ENCODE peak calls at places on chromosomes 13 and 19, in six cellular contexts. One of them, this sample, is unnamed. For H3K9me3, the result is how much of the 10 kb centered on the place peaks cover.

GRCh38 chr19:52889931-52890330 is 7.5 kb downstream of the ZNF320 start:
- DNase-seq in breast epithelium: no peak
- DNase-seq in GM23248: no peak
- DNase-seq in PC-9: no peak
- DNase-seq in body of pancreas: no peak
- DNase-seq in spleen: no peak
- DNase-seq in this sample: no peak

GRCh38 chr13:45298206-45298505 is 42.8 kb downstream of the TPT1 start:
- DNase-seq in GM23248: no peak
- DNase-seq in spleen: no peak
- DNase-seq in PC-9: no peak
- DNase-seq in body of pancreas: no peak
- DNase-seq in breast epithelium: no peak
- DNase-seq in this sample: no peak

GRCh38 chr19:39407644-39408391 is 1.2 kb downstream of the ZFP36 start:
- DNase-seq in PC-9: peak
- DNase-seq in spleen: peak
- DNase-seq in breast epithelium: peak
- DNase-seq in GM23248: peak
- DNase-seq in body of pancreas: peak
- DNase-seq in this sample: no peak

GRCh38 chr13:60755380-60756163 is 358.6 kb downstream of the TDRD3 start:
- DNase-seq in PC-9: peak
- DNase-seq in body of pancreas: no peak
- DNase-seq in spleen: no peak
- DNase-seq in breast epithelium: no peak
- DNase-seq in GM23248: no peak
- DNase-seq in this sample: no peak

GRCh38 chr13:77616027-77616426 is 80.5 kb downstream of the SCEL start:
- DNase-seq in body of pancreas: no peak
- DNase-seq in breast epithelium: no peak
- DNase-seq in GM23248: no peak
- DNase-seq in PC-9: no peak
- DNase-seq in spleen: no peak
- DNase-seq in this sample: no peak

GRCh38 chr19:35268546-35269424 is at the start of gene USF2:
- DNase-seq in breast epithelium: no peak
- DNase-seq in PC-9: peak
- DNase-seq in GM23248: peak
- DNase-seq in body of pancreas: peak
- DNase-seq in spleen: peak
- DNase-seq in this sample: peak

GRCh38 chr13:113906566-113906965 is 42.7 kb upstream of the GAS6 start:
- DNase-seq in PC-9: no peak
- DNase-seq in spleen: peak
- DNase-seq in GM23248: peak
- DNase-seq in body of pancreas: no peak
- DNase-seq in breast epithelium: peak
- DNase-seq in this sample: no peak

GRCh38 chr13:108083056-108083455 is 132.3 kb downstream of the LIG4 start:
- DNase-seq in GM23248: no peak
- DNase-seq in breast epithelium: no peak
- DNase-seq in PC-9: no peak
- DNase-seq in spleen: no peak
- DNase-seq in body of pancreas: no peak
- DNase-seq in this sample: peak

GRCh38 chr19:13098291-13099072 is 4.2 kb downstream of the LYL1 start:
- DNase-seq in breast epithelium: no peak
- DNase-seq in body of pancreas: no peak
- DNase-seq in spleen: peak
- DNase-seq in GM23248: peak
- DNase-seq in PC-9: peak
- DNase-seq in this sample: no peak

GRCh38 chr13:46313441-46314257 is 73.4 kb downstream of the RUBCNL start:
- DNase-seq in PC-9: no peak
- DNase-seq in breast epithelium: no peak
- DNase-seq in GM23248: no peak
- DNase-seq in spleen: no peak
- DNase-seq in body of pancreas: no peak
- DNase-seq in this sample: no peak

GRCh38 chr13:46317120-46317519 is 69.9 kb downstream of the RUBCNL start:
- DNase-seq in breast epithelium: no peak
- DNase-seq in GM23248: peak
- DNase-seq in body of pancreas: no peak
- DNase-seq in spleen: no peak
- DNase-seq in PC-9: no peak
- DNase-seq in this sample: no peak

GRCh38 chr13:46315491-46316075 is 71.5 kb downstream of the RUBCNL start:
- DNase-seq in body of pancreas: no peak
- DNase-seq in breast epithelium: no peak
- DNase-seq in GM23248: no peak
- DNase-seq in spleen: no peak
- DNase-seq in PC-9: no peak
- DNase-seq in this sample: no peak

GRCh38 chr13:46315036-46315435 is 72.0 kb downstream of the RUBCNL start:
- DNase-seq in GM23248: no peak
- DNase-seq in spleen: no peak
- DNase-seq in body of pancreas: no peak
- DNase-seq in PC-9: no peak
- DNase-seq in breast epithelium: no peak
- DNase-seq in this sample: no peak

DNA sequence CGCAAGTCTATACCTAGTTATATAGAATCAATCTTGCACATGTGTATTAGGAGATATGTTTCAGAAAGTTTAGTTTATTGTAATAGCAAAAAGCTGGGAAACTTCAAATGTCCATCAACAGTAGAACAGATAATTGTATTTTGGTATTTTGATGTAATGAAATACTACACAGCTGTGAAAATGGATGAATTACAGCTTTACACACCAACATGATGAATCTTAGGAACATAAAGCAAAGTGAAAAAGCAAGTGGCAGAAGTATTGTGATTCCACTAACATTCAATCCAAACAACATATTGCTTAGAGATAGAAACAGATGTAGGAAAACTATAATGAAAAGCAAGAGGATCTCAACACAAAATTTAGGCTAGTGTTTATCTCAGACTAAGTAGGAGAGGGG is 72.5 kb downstream of the RUBCNL start:
- DNase-seq in spleen: no peak
- DNase-seq in breast epithelium: no peak
- DNase-seq in PC-9: no peak
- DNase-seq in body of pancreas: no peak
- DNase-seq in GM23248: no peak
- DNase-seq in this sample: no peak
- H3K27ac ChIP-seq in spleen: no peak
- H3K27ac ChIP-seq in breast epithelium: no peak
- H3K27ac ChIP-seq in PC-9: no peak
- H3K27ac ChIP-seq in body of pancreas: no peak
- H3K27ac ChIP-seq in GM23248: no peak
- H3K27ac ChIP-seq in this sample: no peak

DNA sequence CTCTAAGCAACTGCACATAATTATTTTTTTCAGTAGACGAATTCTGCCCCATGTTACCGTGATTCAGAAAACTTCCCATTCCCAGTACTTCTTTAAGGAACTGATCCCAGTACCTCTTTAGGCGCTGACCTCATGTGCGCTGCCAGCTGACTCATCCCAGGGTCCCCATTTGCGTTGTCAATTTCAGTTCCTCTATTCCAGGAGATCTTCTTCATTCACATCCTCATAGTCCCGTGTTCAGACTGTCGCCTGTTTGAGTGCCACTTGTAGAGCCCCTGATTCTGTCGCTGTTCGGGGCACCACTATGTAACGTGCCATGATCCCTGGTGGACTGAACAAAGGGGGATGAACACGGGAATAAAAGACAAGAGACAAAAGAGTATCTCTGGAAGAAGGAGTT is 16.4 kb downstream of the FPR3 start:
- DNase-seq in spleen: no peak
- DNase-seq in PC-9: no peak
- DNase-seq in breast epithelium: no peak
- DNase-seq in body of pancreas: no peak
- DNase-seq in GM23248: no peak
- DNase-seq in this sample: no peak
- H3K9me3 ChIP-seq in spleen: under half
- H3K9me3 ChIP-seq in PC-9: under half
- H3K9me3 ChIP-seq in breast epithelium: under half
- H3K9me3 ChIP-seq in body of pancreas: under half
- H3K9me3 ChIP-seq in GM23248: under half
- H3K9me3 ChIP-seq in this sample: under half

DNA sequence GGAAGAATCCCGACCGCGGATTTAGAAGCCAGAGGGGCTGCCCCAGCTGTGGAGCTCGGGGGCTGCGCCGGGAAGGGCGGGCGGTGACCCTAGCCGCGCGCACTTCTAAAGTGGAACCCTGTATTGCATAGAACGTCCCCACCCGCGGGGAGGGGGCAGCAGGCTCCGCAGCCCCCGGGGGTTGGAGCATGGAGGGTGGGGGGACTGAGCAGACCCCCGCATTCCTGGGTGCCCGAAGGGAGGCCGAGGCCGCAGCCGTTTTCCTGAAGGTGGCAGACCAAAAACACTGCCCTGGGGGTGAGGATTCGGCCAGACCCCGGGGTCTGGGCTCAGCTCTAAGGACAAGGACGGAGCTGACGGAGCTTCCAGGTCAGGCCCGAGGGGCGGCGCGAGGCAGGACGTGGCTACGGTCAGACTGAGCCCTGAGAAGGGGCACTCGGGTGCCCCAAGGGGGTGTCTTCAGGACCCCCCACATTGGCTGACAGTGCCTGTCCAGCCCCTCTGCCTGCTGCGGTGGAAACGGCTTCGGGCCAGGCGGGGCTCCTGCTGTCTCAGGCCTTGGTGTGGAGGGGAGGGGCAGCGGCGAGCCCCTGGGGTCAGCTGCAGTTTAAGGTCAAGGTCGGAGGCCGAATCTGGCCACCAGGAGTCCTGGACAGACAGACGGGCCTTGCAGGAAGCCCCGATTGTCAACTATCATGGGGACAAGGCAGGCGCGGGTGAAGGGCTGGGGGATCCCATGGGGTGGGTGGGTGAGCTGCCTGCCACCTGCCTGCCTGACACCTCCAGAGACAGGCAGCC is 12.6 kb downstream of the MKNK2 start:
- DNase-seq in spleen: peak
- DNase-seq in PC-9: no peak
- DNase-seq in GM23248: no peak
- DNase-seq in body of pancreas: no peak
- DNase-seq in breast epithelium: no peak
- DNase-seq in this sample: no peak
- H3K27ac ChIP-seq in spleen: peak
- H3K27ac ChIP-seq in PC-9: no peak
- H3K27ac ChIP-seq in GM23248: no peak
- H3K27ac ChIP-seq in body of pancreas: no peak
- H3K27ac ChIP-seq in breast epithelium: peak
- H3K27ac ChIP-seq in this sample: no peak

GRCh38 chr19:54851353-54851752 is 1.1 kb downstream of the KIR3DL2 start:
- DNase-seq in breast epithelium: no peak
- DNase-seq in spleen: no peak
- DNase-seq in GM23248: no peak
- DNase-seq in body of pancreas: no peak
- DNase-seq in PC-9: no peak
- DNase-seq in this sample: no peak
- H3K9me3 ChIP-seq in breast epithelium: under half
- H3K9me3 ChIP-seq in spleen: under half
- H3K9me3 ChIP-seq in GM23248: under half
- H3K9me3 ChIP-seq in body of pancreas: under half
- H3K9me3 ChIP-seq in PC-9: under half
- H3K9me3 ChIP-seq in this sample: under half

GRCh38 chr13:110447058-110447511 is 114.4 kb downstream of the RAB20 start:
- DNase-seq in body of pancreas: peak
- DNase-seq in breast epithelium: no peak
- DNase-seq in spleen: no peak
- DNase-seq in PC-9: no peak
- DNase-seq in GM23248: peak
- DNase-seq in this sample: peak
- H3K27ac ChIP-seq in body of pancreas: no peak
- H3K27ac ChIP-seq in breast epithelium: peak
- H3K27ac ChIP-seq in spleen: no peak
- H3K27ac ChIP-seq in PC-9: peak
- H3K27ac ChIP-seq in GM23248: no peak
- H3K27ac ChIP-seq in this sample: peak

GRCh38 chr13:56864451-56864850 is 276.3 kb upstream of the PRR20A start:
- DNase-seq in breast epithelium: no peak
- DNase-seq in body of pancreas: no peak
- DNase-seq in spleen: no peak
- DNase-seq in PC-9: no peak
- DNase-seq in GM23248: no peak
- DNase-seq in this sample: peak

DNA sequence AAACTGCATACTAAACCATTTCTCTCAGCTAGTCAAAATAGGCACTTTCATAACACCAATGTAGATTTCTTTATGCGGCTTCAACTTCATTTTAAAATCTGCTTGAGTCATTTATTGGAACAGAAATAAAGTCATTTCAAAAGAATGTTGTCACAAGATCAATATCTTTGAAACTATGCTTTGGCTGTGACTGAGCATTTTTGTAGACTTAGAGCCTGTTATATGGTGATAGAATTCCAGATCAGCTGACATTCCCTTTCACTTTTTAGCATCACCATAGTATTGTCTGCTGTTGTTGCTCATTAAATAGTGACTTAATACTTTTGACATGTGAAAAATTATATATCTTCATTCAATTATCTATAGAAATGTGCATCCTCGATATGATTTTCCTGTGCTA is 279.2 kb upstream of the PRR20A start:
- DNase-seq in spleen: no peak
- DNase-seq in breast epithelium: no peak
- DNase-seq in body of pancreas: no peak
- DNase-seq in GM23248: no peak
- DNase-seq in PC-9: no peak
- DNase-seq in this sample: peak
- H3K9me3 ChIP-seq in spleen: under half
- H3K9me3 ChIP-seq in breast epithelium: under half
- H3K9me3 ChIP-seq in body of pancreas: under half
- H3K9me3 ChIP-seq in GM23248: under half
- H3K9me3 ChIP-seq in PC-9: under half
- H3K9me3 ChIP-seq in this sample: under half

This sample was measured in astrocyte.